ENCODE peak calls at places on chromosomes 2 and 18, in four cellular contexts. One of them, this sample, is unnamed.

GRCh38 chr2:166112193-166112605 is 15.6 kb downstream of the SCN1A start:
- DNase-seq in fibroblast of gingiva: peak; percentile 13
- DNase-seq in activated naive CD8-positive, alpha-beta T cell treated with anti-CD3 and anti-CD28 coated beads, Interleukin-2, amount 10 ng/mL, durations not matched to agents 7 days and 5 days: no peak
- DNase-seq in transverse colon: no peak
- DNase-seq in this sample: no peak

GRCh38 chr2:179768765-179769164 is 92.6 kb downstream of the ZNF385B start:
- DNase-seq in transverse colon: no peak
- DNase-seq in fibroblast of gingiva: peak; percentile 12
- DNase-seq in activated naive CD8-positive, alpha-beta T cell treated with anti-CD3 and anti-CD28 coated beads, Interleukin-2, amount 10 ng/mL, durations not matched to agents 7 days and 5 days: no peak
- DNase-seq in this sample: peak; percentile 6

GRCh38 chr18:35692866-35693265 is 111.3 kb downstream of the GALNT1 start:
- DNase-seq in fibroblast of gingiva: no peak
- DNase-seq in transverse colon: no peak
- DNase-seq in activated naive CD8-positive, alpha-beta T cell treated with anti-CD3 and anti-CD28 coated beads, Interleukin-2, amount 10 ng/mL, durations not matched to agents 7 days and 5 days: no peak
- DNase-seq in this sample: no peak

GRCh38 chr2:7450188-7451156 is 533.3 kb downstream of the RNF144A start:
- DNase-seq in fibroblast of gingiva: no peak
- DNase-seq in transverse colon: no peak
- DNase-seq in activated naive CD8-positive, alpha-beta T cell treated with anti-CD3 and anti-CD28 coated beads, Interleukin-2, amount 10 ng/mL, durations not matched to agents 7 days and 5 days: no peak
- DNase-seq in this sample: no peak

GRCh38 chr18:43789234-43790000 is 512.1 kb upstream of the SYT4 start:
- DNase-seq in activated naive CD8-positive, alpha-beta T cell treated with anti-CD3 and anti-CD28 coated beads, Interleukin-2, amount 10 ng/mL, durations not matched to agents 7 days and 5 days: no peak
- DNase-seq in transverse colon: no peak
- DNase-seq in fibroblast of gingiva: peak; percentile 57
- DNase-seq in this sample: peak; percentile 3

GRCh38 chr2:201344663-201345366 is 12.3 kb downstream of the FLACC1 start:
- DNase-seq in fibroblast of gingiva: no peak
- DNase-seq in transverse colon: no peak
- DNase-seq in activated naive CD8-positive, alpha-beta T cell treated with anti-CD3 and anti-CD28 coated beads, Interleukin-2, amount 10 ng/mL, durations not matched to agents 7 days and 5 days: no peak
- DNase-seq in this sample: no peak

GRCh38 chr2:105812180-105813044 is 67.7 kb downstream of the NCK2 start:
- DNase-seq in activated naive CD8-positive, alpha-beta T cell treated with anti-CD3 and anti-CD28 coated beads, Interleukin-2, amount 10 ng/mL, durations not matched to agents 7 days and 5 days: no peak
- DNase-seq in transverse colon: no peak
- DNase-seq in fibroblast of gingiva: peak; percentile 32
- DNase-seq in this sample: peak; percentile 58

GRCh38 chr2:25743132-25743830 is 69.9 kb upstream of the DTNB start:
- DNase-seq in fibroblast of gingiva: no peak
- DNase-seq in transverse colon: no peak
- DNase-seq in activated naive CD8-positive, alpha-beta T cell treated with anti-CD3 and anti-CD28 coated beads, Interleukin-2, amount 10 ng/mL, durations not matched to agents 7 days and 5 days: no peak
- DNase-seq in this sample: no peak

GRCh38 chr18:9016819-9017169 is 85.7 kb upstream of the NDUFV2 start:
- DNase-seq in fibroblast of gingiva: peak; percentile 80
- DNase-seq in activated naive CD8-positive, alpha-beta T cell treated with anti-CD3 and anti-CD28 coated beads, Interleukin-2, amount 10 ng/mL, durations not matched to agents 7 days and 5 days: no peak
- DNase-seq in transverse colon: no peak
- DNase-seq in this sample: peak; percentile 69

GRCh38 chr2:120656273-120656960 is 79.3 kb upstream of the GLI2 start:
- DNase-seq in transverse colon: no peak
- DNase-seq in activated naive CD8-positive, alpha-beta T cell treated with anti-CD3 and anti-CD28 coated beads, Interleukin-2, amount 10 ng/mL, durations not matched to agents 7 days and 5 days: no peak
- DNase-seq in fibroblast of gingiva: no peak
- DNase-seq in this sample: peak; percentile 40

GRCh38 chr2:188746727-188747126 is 227.4 kb upstream of the COL3A1 start:
- DNase-seq in fibroblast of gingiva: no peak
- DNase-seq in activated naive CD8-positive, alpha-beta T cell treated with anti-CD3 and anti-CD28 coated beads, Interleukin-2, amount 10 ng/mL, durations not matched to agents 7 days and 5 days: no peak
- DNase-seq in transverse colon: no peak
- DNase-seq in this sample: peak; percentile 25

GRCh38 chr2:128361376-128362131 is 42.9 kb upstream of the HS6ST1 start:
- DNase-seq in transverse colon: no peak
- DNase-seq in activated naive CD8-positive, alpha-beta T cell treated with anti-CD3 and anti-CD28 coated beads, Interleukin-2, amount 10 ng/mL, durations not matched to agents 7 days and 5 days: peak; percentile 15
- DNase-seq in fibroblast of gingiva: no peak
- DNase-seq in this sample: no peak

GRCh38 chr2:216404010-216404618 is 8.2 kb upstream of the SMARCAL1 start:
- DNase-seq in activated naive CD8-positive, alpha-beta T cell treated with anti-CD3 and anti-CD28 coated beads, Interleukin-2, amount 10 ng/mL, durations not matched to agents 7 days and 5 days: peak; percentile 36
- DNase-seq in transverse colon: peak; percentile 36
- DNase-seq in fibroblast of gingiva: peak; percentile 31
- DNase-seq in this sample: peak; percentile 47

GRCh38 chr2:152200101-152200500 is 24.5 kb upstream of the STAM2 start:
- DNase-seq in transverse colon: no peak
- DNase-seq in fibroblast of gingiva: no peak
- DNase-seq in activated naive CD8-positive, alpha-beta T cell treated with anti-CD3 and anti-CD28 coated beads, Interleukin-2, amount 10 ng/mL, durations not matched to agents 7 days and 5 days: no peak
- DNase-seq in this sample: no peak

GRCh38 chr2:96114903-96115581 is 1.3 kb downstream of the ADRA2B start:
- DNase-seq in fibroblast of gingiva: no peak
- DNase-seq in transverse colon: no peak
- DNase-seq in activated naive CD8-positive, alpha-beta T cell treated with anti-CD3 and anti-CD28 coated beads, Interleukin-2, amount 10 ng/mL, durations not matched to agents 7 days and 5 days: peak; percentile 34
- DNase-seq in this sample: no peak

GRCh38 chr2:174787485-174788205 is 23.4 kb upstream of the CHRNA1 start:
- DNase-seq in activated naive CD8-positive, alpha-beta T cell treated with anti-CD3 and anti-CD28 coated beads, Interleukin-2, amount 10 ng/mL, durations not matched to agents 7 days and 5 days: no peak
- DNase-seq in transverse colon: no peak
- DNase-seq in fibroblast of gingiva: peak; percentile 100
- DNase-seq in this sample: peak; percentile 100

GRCh38 chr18:58321986-58322385 is 278.0 kb downstream of the NEDD4L start:
- DNase-seq in fibroblast of gingiva: peak; percentile 82
- DNase-seq in transverse colon: peak; percentile 74
- DNase-seq in activated naive CD8-positive, alpha-beta T cell treated with anti-CD3 and anti-CD28 coated beads, Interleukin-2, amount 10 ng/mL, durations not matched to agents 7 days and 5 days: no peak
- DNase-seq in this sample: peak; percentile 87

GRCh38 chr2:233287871-233288270 is 19.7 kb upstream of the SAG start:
- DNase-seq in activated naive CD8-positive, alpha-beta T cell treated with anti-CD3 and anti-CD28 coated beads, Interleukin-2, amount 10 ng/mL, durations not matched to agents 7 days and 5 days: no peak
- DNase-seq in fibroblast of gingiva: no peak
- DNase-seq in transverse colon: no peak
- DNase-seq in this sample: no peak

GRCh38 chr18:58895385-58895784 is 30.7 kb downstream of the ZNF532 start:
- DNase-seq in activated naive CD8-positive, alpha-beta T cell treated with anti-CD3 and anti-CD28 coated beads, Interleukin-2, amount 10 ng/mL, durations not matched to agents 7 days and 5 days: no peak
- DNase-seq in transverse colon: no peak
- DNase-seq in fibroblast of gingiva: no peak
- DNase-seq in this sample: no peak

GRCh38 chr18:66346833-66347595 is 256.9 kb downstream of the CDH19 start:
- DNase-seq in transverse colon: no peak
- DNase-seq in fibroblast of gingiva: no peak
- DNase-seq in activated naive CD8-positive, alpha-beta T cell treated with anti-CD3 and anti-CD28 coated beads, Interleukin-2, amount 10 ng/mL, durations not matched to agents 7 days and 5 days: no peak
- DNase-seq in this sample: no peak

GRCh38 chr2:193695367-193695766 is 1500.6 kb upstream of the TMEFF2 start:
- DNase-seq in transverse colon: no peak
- DNase-seq in fibroblast of gingiva: peak; percentile 2
- DNase-seq in activated naive CD8-positive, alpha-beta T cell treated with anti-CD3 and anti-CD28 coated beads, Interleukin-2, amount 10 ng/mL, durations not matched to agents 7 days and 5 days: no peak
- DNase-seq in this sample: peak; percentile 2

GRCh38 chr2:238874330-238875050 is 26.6 kb downstream of the TWIST2 start:
- DNase-seq in fibroblast of gingiva: peak; percentile 61
- DNase-seq in activated naive CD8-positive, alpha-beta T cell treated with anti-CD3 and anti-CD28 coated beads, Interleukin-2, amount 10 ng/mL, durations not matched to agents 7 days and 5 days: no peak
- DNase-seq in transverse colon: no peak
- DNase-seq in this sample: no peak

GRCh38 chr2:20352230-20353216 is 1.9 kb upstream of the PUM2 start:
- DNase-seq in activated naive CD8-positive, alpha-beta T cell treated with anti-CD3 and anti-CD28 coated beads, Interleukin-2, amount 10 ng/mL, durations not matched to agents 7 days and 5 days: no peak
- DNase-seq in transverse colon: no peak
- DNase-seq in fibroblast of gingiva: no peak
- DNase-seq in this sample: no peak

GRCh38 chr2:230885467-230886130 is 20.9 kb downstream of the ITM2C start:
- DNase-seq in transverse colon: no peak
- DNase-seq in activated naive CD8-positive, alpha-beta T cell treated with anti-CD3 and anti-CD28 coated beads, Interleukin-2, amount 10 ng/mL, durations not matched to agents 7 days and 5 days: no peak
- DNase-seq in fibroblast of gingiva: peak; percentile 9
- DNase-seq in this sample: no peak

GRCh38 chr2:241363316-241363879 is 7.3 kb downstream of the FARP2 start:
- DNase-seq in transverse colon: peak; percentile 22
- DNase-seq in fibroblast of gingiva: peak; percentile 19
- DNase-seq in activated naive CD8-positive, alpha-beta T cell treated with anti-CD3 and anti-CD28 coated beads, Interleukin-2, amount 10 ng/mL, durations not matched to agents 7 days and 5 days: no peak
- DNase-seq in this sample: no peak

GRCh38 chr2:233438573-233439147 is 84.4 kb downstream of the DGKD start:
- DNase-seq in transverse colon: no peak
- DNase-seq in activated naive CD8-positive, alpha-beta T cell treated with anti-CD3 and anti-CD28 coated beads, Interleukin-2, amount 10 ng/mL, durations not matched to agents 7 days and 5 days: peak; percentile 14
- DNase-seq in fibroblast of gingiva: no peak
- DNase-seq in this sample: no peak

GRCh38 chr2:12816379-12817306 is 99.9 kb downstream of the TRIB2 start:
- DNase-seq in activated naive CD8-positive, alpha-beta T cell treated with anti-CD3 and anti-CD28 coated beads, Interleukin-2, amount 10 ng/mL, durations not matched to agents 7 days and 5 days: no peak
- DNase-seq in fibroblast of gingiva: no peak
- DNase-seq in transverse colon: no peak
- DNase-seq in this sample: no peak

GRCh38 chr2:95275151-95275515 is 884 bp downstream of the PROM2 start:
- DNase-seq in transverse colon: no peak
- DNase-seq in fibroblast of gingiva: no peak
- DNase-seq in activated naive CD8-positive, alpha-beta T cell treated with anti-CD3 and anti-CD28 coated beads, Interleukin-2, amount 10 ng/mL, durations not matched to agents 7 days and 5 days: peak; percentile 25
- DNase-seq in this sample: no peak

GRCh38 chr18:23311346-23312103 is 141.6 kb upstream of the RIOK3 start:
- DNase-seq in transverse colon: no peak
- DNase-seq in activated naive CD8-positive, alpha-beta T cell treated with anti-CD3 and anti-CD28 coated beads, Interleukin-2, amount 10 ng/mL, durations not matched to agents 7 days and 5 days: no peak
- DNase-seq in fibroblast of gingiva: peak; percentile 89
- DNase-seq in this sample: peak; percentile 92

GRCh38 chr2:138090330-138090729 is 126.1 kb downstream of the HNMT start:
- DNase-seq in fibroblast of gingiva: peak; percentile 29
- DNase-seq in activated naive CD8-positive, alpha-beta T cell treated with anti-CD3 and anti-CD28 coated beads, Interleukin-2, amount 10 ng/mL, durations not matched to agents 7 days and 5 days: no peak
- DNase-seq in transverse colon: no peak
- DNase-seq in this sample: peak; percentile 54

GRCh38 chr2:23480991-23481797 is 96.2 kb downstream of the KLHL29 start:
- DNase-seq in fibroblast of gingiva: peak; percentile 55
- DNase-seq in transverse colon: no peak
- DNase-seq in activated naive CD8-positive, alpha-beta T cell treated with anti-CD3 and anti-CD28 coated beads, Interleukin-2, amount 10 ng/mL, durations not matched to agents 7 days and 5 days: no peak
- DNase-seq in this sample: peak; percentile 86

GRCh38 chr2:236607471-236608307 is 38.1 kb downstream of the ACKR3 start:
- DNase-seq in activated naive CD8-positive, alpha-beta T cell treated with anti-CD3 and anti-CD28 coated beads, Interleukin-2, amount 10 ng/mL, durations not matched to agents 7 days and 5 days: no peak
- DNase-seq in fibroblast of gingiva: no peak
- DNase-seq in transverse colon: no peak
- DNase-seq in this sample: peak; percentile 81

GRCh38 chr2:198763793-198764192 is 693.9 kb downstream of the SATB2 start:
- DNase-seq in fibroblast of gingiva: peak; percentile 4
- DNase-seq in transverse colon: no peak
- DNase-seq in activated naive CD8-positive, alpha-beta T cell treated with anti-CD3 and anti-CD28 coated beads, Interleukin-2, amount 10 ng/mL, durations not matched to agents 7 days and 5 days: no peak
- DNase-seq in this sample: no peak

GRCh38 chr2:65435625-65436168 is 3.3 kb upstream of the SPRED2 start:
- DNase-seq in fibroblast of gingiva: peak; percentile 91
- DNase-seq in activated naive CD8-positive, alpha-beta T cell treated with anti-CD3 and anti-CD28 coated beads, Interleukin-2, amount 10 ng/mL, durations not matched to agents 7 days and 5 days: peak; percentile 70
- DNase-seq in transverse colon: peak; percentile 85
- DNase-seq in this sample: peak; percentile 91

GRCh38 chr2:25076749-25077148 is 34.9 kb downstream of the EFR3B start:
- DNase-seq in fibroblast of gingiva: no peak
- DNase-seq in transverse colon: no peak
- DNase-seq in activated naive CD8-positive, alpha-beta T cell treated with anti-CD3 and anti-CD28 coated beads, Interleukin-2, amount 10 ng/mL, durations not matched to agents 7 days and 5 days: no peak
- DNase-seq in this sample: peak; percentile 25

This sample was measured in AG10803.